ENCODE peak calls at places on chromosomes 13 and 19, in six cellular contexts. E is activated T-helper 2 cell treated with anti-CD3 and anti-CD28 coated beads, Interferon-gamma antibody, Interleukin-2, Interleukin-4, amounts not matched to agents 10 μg/mL and 5 μg/mL and 100 μg/mL, durations not matched to agents 14 hours and 24 hours and 36 hours; M is effector memory CD4-positive, alpha-beta T cell; O is HuH-7; A is cardiac muscle cell; V is fibroblast of mammary gland. N is an unnamed sample.

GRCh38 chr13:19606152-19606551 is 27.3 kb upstream of the MPHOSPH8 start:
- DNase-seq in O (no peak), E (no peak), V (peak), A (no peak), M (no peak), N (no peak)

GRCh38 chr13:45775401-45775963 is 73.4 kb downstream of the CBY2 start:
- DNase-seq in O (no peak), A (no peak), E (no peak), M (no peak), V (no peak), N (no peak)

GRCh38 chr19:31335716-31336115 is 13.5 kb downstream of the TSHZ3 start:
- DNase-seq in A (no peak), M (no peak), V (no peak), O (no peak), E (no peak), N (no peak)

GRCh38 chr19:41657157-41657556 is 30.3 kb upstream of the CEACAM4 start:
- DNase-seq in V (no peak), E (no peak), M (no peak), O (no peak), A (no peak), N (no peak)

GRCh38 chr13:44329909-44330545 is 43.6 kb upstream of the SERP2 start:
- DNase-seq in M (no peak), O (no peak), V (no peak), A (no peak), E (no peak), N (no peak)

GRCh38 chr19:49506575-49507105 is 5.8 kb upstream of the FCGRT start:
- DNase-seq in E (peak), A (peak), O (peak), M (peak), V (peak), N (peak)

GRCh38 chr13:67736646-67737420 is 506.7 kb upstream of the PCDH9 start:
- DNase-seq in E (no peak), A (peak), O (peak), V (peak), M (no peak), N (no peak)

GRCh38 chr19:46489445-46490272 is 6.0 kb downstream of the PNMA8B start:
- DNase-seq in O (no peak), E (no peak), V (peak), A (peak), M (no peak), N (no peak)

GRCh38 chr13:44365008-44365407 is 8.6 kb upstream of the SERP2 start:
- DNase-seq in E (no peak), A (peak), M (no peak), O (no peak), V (peak), N (no peak)

GRCh38 chr19:19021115-19021514 is 12.2 kb downstream of the SUGP2 start:
- DNase-seq in A (peak), V (peak), O (no peak), M (no peak), E (no peak), N (no peak)

GRCh38 chr19:1852294-1852646 is 4.0 kb upstream of the REXO1 start:
- DNase-seq in E (no peak), A (no peak), V (no peak), M (no peak), O (no peak), N (no peak)

GRCh38 chr13:75196112-75196855 is 285.7 kb downstream of the TBC1D4 start:
- DNase-seq in V (peak), M (no peak), A (peak), O (no peak), E (no peak), N (no peak)

GRCh38 chr19:17751103-17751911 is at the start of gene FCHO1:
- DNase-seq in M (peak), O (no peak), A (no peak), V (no peak), E (peak), N (no peak)

GRCh38 chr19:32669205-32669785 is 5.7 kb downstream of the ANKRD27 start:
- DNase-seq in M (no peak), E (no peak), O (no peak), A (no peak), V (no peak), N (no peak)

GRCh38 chr13:35481777-35482176 is 5.3 kb upstream of the MAB21L1 start:
- DNase-seq in M (no peak), O (no peak), V (no peak), E (no peak), A (no peak), N (no peak)